ENCODE peak calls at places on chromosome 2, in eight cellular contexts. One of them, this sample, is unnamed.
A peak's percentile ranks its signal among the peaks of the same experiment; 100 is the strongest.

GRCh38 chr2:158904620-158905177 is 63.7 kb upstream of the TANC1 start:
- DNase-seq in suprapubic skin: no peak
- DNase-seq in cardiac fibroblast: no peak
- DNase-seq in fibroblast of villous mesenchyme: peak; percentile 23
- DNase-seq in WTC11: no peak
- DNase-seq in prostate gland: no peak
- DNase-seq in SK-N-SH: no peak
- DNase-seq in GM20000: no peak
- DNase-seq in this sample: peak; percentile 42

GRCh38 chr2:106551466-106552130 is 64.4 kb downstream of the CD8B2 start:
- DNase-seq in cardiac fibroblast: no peak
- DNase-seq in fibroblast of villous mesenchyme: no peak
- DNase-seq in prostate gland: no peak
- DNase-seq in GM20000: no peak
- DNase-seq in SK-N-SH: no peak
- DNase-seq in suprapubic skin: no peak
- DNase-seq in WTC11: no peak
- DNase-seq in this sample: no peak

GRCh38 chr2:75960134-75961009 is 249.7 kb upstream of the GCFC2 start:
- DNase-seq in fibroblast of villous mesenchyme: no peak
- DNase-seq in prostate gland: no peak
- DNase-seq in SK-N-SH: no peak
- DNase-seq in suprapubic skin: no peak
- DNase-seq in GM20000: no peak
- DNase-seq in WTC11: no peak
- DNase-seq in cardiac fibroblast: no peak
- DNase-seq in this sample: no peak

GRCh38 chr2:179536185-179536584 is 271.6 kb upstream of the SESTD1 start:
- DNase-seq in WTC11: no peak
- DNase-seq in fibroblast of villous mesenchyme: no peak
- DNase-seq in SK-N-SH: no peak
- DNase-seq in suprapubic skin: no peak
- DNase-seq in GM20000: no peak
- DNase-seq in prostate gland: no peak
- DNase-seq in cardiac fibroblast: peak; percentile 56
- DNase-seq in this sample: no peak

GRCh38 chr2:178943745-178944144 is 106.2 kb downstream of the CCDC141 start:
- DNase-seq in suprapubic skin: no peak
- DNase-seq in cardiac fibroblast: no peak
- DNase-seq in SK-N-SH: no peak
- DNase-seq in fibroblast of villous mesenchyme: no peak
- DNase-seq in WTC11: no peak
- DNase-seq in GM20000: no peak
- DNase-seq in prostate gland: no peak
- DNase-seq in this sample: no peak

GRCh38 chr2:102318437-102318836 is 7.1 kb downstream of the IL1RL1 start:
- DNase-seq in fibroblast of villous mesenchyme: no peak
- DNase-seq in cardiac fibroblast: no peak
- DNase-seq in GM20000: no peak
- DNase-seq in suprapubic skin: no peak
- DNase-seq in SK-N-SH: no peak
- DNase-seq in WTC11: no peak
- DNase-seq in prostate gland: no peak
- DNase-seq in this sample: no peak

GRCh38 chr2:47561906-47562305 is 158.9 kb downstream of the MSH2 start:
- DNase-seq in prostate gland: no peak
- DNase-seq in GM20000: no peak
- DNase-seq in fibroblast of villous mesenchyme: no peak
- DNase-seq in cardiac fibroblast: no peak
- DNase-seq in suprapubic skin: no peak
- DNase-seq in SK-N-SH: no peak
- DNase-seq in WTC11: no peak
- DNase-seq in this sample: no peak

GRCh38 chr2:43059183-43059897 is 167.1 kb downstream of the ZFP36L2 start:
- DNase-seq in suprapubic skin: peak; percentile 80
- DNase-seq in WTC11: no peak
- DNase-seq in cardiac fibroblast: peak; percentile 97
- DNase-seq in prostate gland: peak; percentile 56
- DNase-seq in fibroblast of villous mesenchyme: peak; percentile 94
- DNase-seq in GM20000: peak; percentile 54
- DNase-seq in SK-N-SH: peak; percentile 72
- DNase-seq in this sample: no peak

GRCh38 chr2:216064684-216065083 is 16.9 kb downstream of the PECR start:
- DNase-seq in WTC11: no peak
- DNase-seq in cardiac fibroblast: no peak
- DNase-seq in fibroblast of villous mesenchyme: no peak
- DNase-seq in SK-N-SH: no peak
- DNase-seq in suprapubic skin: no peak
- DNase-seq in GM20000: no peak
- DNase-seq in prostate gland: no peak
- DNase-seq in this sample: no peak

GRCh38 chr2:124049136-124049535 is 24.0 kb downstream of the CNTNAP5 start:
- DNase-seq in prostate gland: no peak
- DNase-seq in fibroblast of villous mesenchyme: no peak
- DNase-seq in suprapubic skin: no peak
- DNase-seq in WTC11: no peak
- DNase-seq in SK-N-SH: no peak
- DNase-seq in cardiac fibroblast: peak; percentile 14
- DNase-seq in GM20000: no peak
- DNase-seq in this sample: no peak

GRCh38 chr2:233011268-233012190 is 1.5 kb downstream of the NGEF start:
- DNase-seq in cardiac fibroblast: no peak
- DNase-seq in SK-N-SH: no peak
- DNase-seq in WTC11: no peak
- DNase-seq in GM20000: no peak
- DNase-seq in prostate gland: no peak
- DNase-seq in fibroblast of villous mesenchyme: no peak
- DNase-seq in suprapubic skin: no peak
- DNase-seq in this sample: no peak

GRCh38 chr2:215068399-215068798 is 70.0 kb downstream of the ABCA12 start:
- DNase-seq in SK-N-SH: no peak
- DNase-seq in prostate gland: no peak
- DNase-seq in GM20000: no peak
- DNase-seq in cardiac fibroblast: no peak
- DNase-seq in suprapubic skin: no peak
- DNase-seq in WTC11: no peak
- DNase-seq in fibroblast of villous mesenchyme: no peak
- DNase-seq in this sample: no peak

GRCh38 chr2:70354264-70354949 is 52.5 kb upstream of the FAM136A start:
- DNase-seq in WTC11: no peak
- DNase-seq in GM20000: no peak
- DNase-seq in prostate gland: no peak
- DNase-seq in fibroblast of villous mesenchyme: no peak
- DNase-seq in cardiac fibroblast: peak; percentile 67
- DNase-seq in SK-N-SH: no peak
- DNase-seq in suprapubic skin: no peak
- DNase-seq in this sample: no peak

GRCh38 chr2:221467610-221468009 is 104.5 kb downstream of the EPHA4 start:
- DNase-seq in SK-N-SH: no peak
- DNase-seq in WTC11: no peak
- DNase-seq in fibroblast of villous mesenchyme: peak; percentile 20
- DNase-seq in suprapubic skin: no peak
- DNase-seq in GM20000: no peak
- DNase-seq in cardiac fibroblast: peak; percentile 17
- DNase-seq in prostate gland: peak; percentile 47
- DNase-seq in this sample: no peak

GRCh38 chr2:100960688-100961087 is 41.4 kb upstream of the RPL31 start:
- DNase-seq in WTC11: no peak
- DNase-seq in SK-N-SH: no peak
- DNase-seq in suprapubic skin: no peak
- DNase-seq in prostate gland: no peak
- DNase-seq in GM20000: no peak
- DNase-seq in cardiac fibroblast: no peak
- DNase-seq in fibroblast of villous mesenchyme: no peak
- DNase-seq in this sample: no peak

GRCh38 chr2:27915191-27915590 is 24.7 kb downstream of the BABAM2 start:
- DNase-seq in SK-N-SH: no peak
- DNase-seq in prostate gland: peak; percentile 10
- DNase-seq in WTC11: no peak
- DNase-seq in cardiac fibroblast: no peak
- DNase-seq in fibroblast of villous mesenchyme: peak; percentile 66
- DNase-seq in suprapubic skin: no peak
- DNase-seq in GM20000: no peak
- DNase-seq in this sample: no peak

GRCh38 chr2:133975676-133976428 is 278.0 kb upstream of the MGAT5 start:
- DNase-seq in GM20000: no peak
- DNase-seq in fibroblast of villous mesenchyme: no peak
- DNase-seq in prostate gland: no peak
- DNase-seq in suprapubic skin: no peak
- DNase-seq in WTC11: no peak
- DNase-seq in SK-N-SH: no peak
- DNase-seq in cardiac fibroblast: no peak
- DNase-seq in this sample: no peak

GRCh38 chr2:156175946-156176345 is 156.6 kb downstream of the NR4A2 start:
- DNase-seq in WTC11: no peak
- DNase-seq in cardiac fibroblast: no peak
- DNase-seq in suprapubic skin: no peak
- DNase-seq in prostate gland: peak; percentile 36
- DNase-seq in fibroblast of villous mesenchyme: no peak
- DNase-seq in GM20000: no peak
- DNase-seq in SK-N-SH: no peak
- DNase-seq in this sample: no peak

GRCh38 chr2:232420463-232421188 is 14.0 kb downstream of the ALPG start:
- DNase-seq in fibroblast of villous mesenchyme: peak; percentile 16
- DNase-seq in prostate gland: peak; percentile 43
- DNase-seq in suprapubic skin: no peak
- DNase-seq in SK-N-SH: peak; percentile 66
- DNase-seq in WTC11: peak; percentile 61
- DNase-seq in GM20000: no peak
- DNase-seq in cardiac fibroblast: peak; percentile 7
- DNase-seq in this sample: peak; percentile 71

GRCh38 chr2:501130-501529 is 176.1 kb downstream of the TMEM18 start:
- DNase-seq in cardiac fibroblast: no peak
- DNase-seq in WTC11: no peak
- DNase-seq in prostate gland: no peak
- DNase-seq in GM20000: no peak
- DNase-seq in fibroblast of villous mesenchyme: no peak
- DNase-seq in SK-N-SH: peak; percentile 59
- DNase-seq in suprapubic skin: no peak
- DNase-seq in this sample: no peak
- TF ChIP-seq CTCF in cardiac fibroblast: no peak
- TF ChIP-seq CTCF in WTC11: no peak
- TF ChIP-seq CTCF in prostate gland: no peak
- TF ChIP-seq CTCF in GM20000: no peak
- TF ChIP-seq CTCF in fibroblast of villous mesenchyme: no peak
- TF ChIP-seq CTCF in SK-N-SH: no peak
- TF ChIP-seq CTCF in suprapubic skin: no peak
- TF ChIP-seq CTCF in this sample: no peak

GRCh38 chr2:97740590-97741182 is 27.3 kb downstream of the ZAP70 start:
- DNase-seq in GM20000: peak; percentile 87
- DNase-seq in fibroblast of villous mesenchyme: peak; percentile 29
- DNase-seq in SK-N-SH: peak; percentile 85
- DNase-seq in prostate gland: no peak
- DNase-seq in cardiac fibroblast: peak; percentile 27
- DNase-seq in suprapubic skin: no peak
- DNase-seq in WTC11: peak; percentile 74
- DNase-seq in this sample: peak; percentile 71
- TF ChIP-seq CTCF in GM20000: peak; percentile 76
- TF ChIP-seq CTCF in fibroblast of villous mesenchyme: peak; percentile 86
- TF ChIP-seq CTCF in SK-N-SH: peak; percentile 68
- TF ChIP-seq CTCF in prostate gland: peak; percentile 15
- TF ChIP-seq CTCF in cardiac fibroblast: peak; percentile 72
- TF ChIP-seq CTCF in suprapubic skin: peak; percentile 29
- TF ChIP-seq CTCF in WTC11: peak; percentile 86
- TF ChIP-seq CTCF in this sample: peak; percentile 74

GRCh38 chr2:10755621-10756020 is 34.2 kb downstream of the ATP6V1C2 start:
- DNase-seq in cardiac fibroblast: no peak
- DNase-seq in SK-N-SH: no peak
- DNase-seq in suprapubic skin: no peak
- DNase-seq in fibroblast of villous mesenchyme: no peak
- DNase-seq in GM20000: no peak
- DNase-seq in prostate gland: no peak
- DNase-seq in WTC11: no peak
- DNase-seq in this sample: no peak

GRCh38 chr2:10753876-10754275 is 32.4 kb downstream of the ATP6V1C2 start:
- DNase-seq in cardiac fibroblast: no peak
- DNase-seq in SK-N-SH: no peak
- DNase-seq in prostate gland: no peak
- DNase-seq in WTC11: no peak
- DNase-seq in GM20000: no peak
- DNase-seq in fibroblast of villous mesenchyme: no peak
- DNase-seq in suprapubic skin: no peak
- DNase-seq in this sample: no peak

GRCh38 chr2:10750610-10751009 is 29.2 kb downstream of the ATP6V1C2 start:
- DNase-seq in suprapubic skin: no peak
- DNase-seq in prostate gland: no peak
- DNase-seq in fibroblast of villous mesenchyme: no peak
- DNase-seq in cardiac fibroblast: peak; percentile 47
- DNase-seq in WTC11: no peak
- DNase-seq in SK-N-SH: no peak
- DNase-seq in GM20000: no peak
- DNase-seq in this sample: no peak

GRCh38 chr2:10753156-10753555 is 31.7 kb downstream of the ATP6V1C2 start:
- DNase-seq in cardiac fibroblast: no peak
- DNase-seq in SK-N-SH: no peak
- DNase-seq in fibroblast of villous mesenchyme: no peak
- DNase-seq in suprapubic skin: no peak
- DNase-seq in WTC11: no peak
- DNase-seq in prostate gland: no peak
- DNase-seq in GM20000: no peak
- DNase-seq in this sample: no peak

GRCh38 chr2:10752236-10752635 is 30.8 kb downstream of the ATP6V1C2 start:
- DNase-seq in WTC11: no peak
- DNase-seq in prostate gland: no peak
- DNase-seq in cardiac fibroblast: no peak
- DNase-seq in fibroblast of villous mesenchyme: no peak
- DNase-seq in GM20000: no peak
- DNase-seq in SK-N-SH: no peak
- DNase-seq in suprapubic skin: no peak
- DNase-seq in this sample: no peak
- TF ChIP-seq CTCF in WTC11: no peak
- TF ChIP-seq CTCF in prostate gland: no peak
- TF ChIP-seq CTCF in cardiac fibroblast: no peak
- TF ChIP-seq CTCF in fibroblast of villous mesenchyme: no peak
- TF ChIP-seq CTCF in GM20000: no peak
- TF ChIP-seq CTCF in SK-N-SH: no peak
- TF ChIP-seq CTCF in suprapubic skin: no peak
- TF ChIP-seq CTCF in this sample: no peak

DNA sequence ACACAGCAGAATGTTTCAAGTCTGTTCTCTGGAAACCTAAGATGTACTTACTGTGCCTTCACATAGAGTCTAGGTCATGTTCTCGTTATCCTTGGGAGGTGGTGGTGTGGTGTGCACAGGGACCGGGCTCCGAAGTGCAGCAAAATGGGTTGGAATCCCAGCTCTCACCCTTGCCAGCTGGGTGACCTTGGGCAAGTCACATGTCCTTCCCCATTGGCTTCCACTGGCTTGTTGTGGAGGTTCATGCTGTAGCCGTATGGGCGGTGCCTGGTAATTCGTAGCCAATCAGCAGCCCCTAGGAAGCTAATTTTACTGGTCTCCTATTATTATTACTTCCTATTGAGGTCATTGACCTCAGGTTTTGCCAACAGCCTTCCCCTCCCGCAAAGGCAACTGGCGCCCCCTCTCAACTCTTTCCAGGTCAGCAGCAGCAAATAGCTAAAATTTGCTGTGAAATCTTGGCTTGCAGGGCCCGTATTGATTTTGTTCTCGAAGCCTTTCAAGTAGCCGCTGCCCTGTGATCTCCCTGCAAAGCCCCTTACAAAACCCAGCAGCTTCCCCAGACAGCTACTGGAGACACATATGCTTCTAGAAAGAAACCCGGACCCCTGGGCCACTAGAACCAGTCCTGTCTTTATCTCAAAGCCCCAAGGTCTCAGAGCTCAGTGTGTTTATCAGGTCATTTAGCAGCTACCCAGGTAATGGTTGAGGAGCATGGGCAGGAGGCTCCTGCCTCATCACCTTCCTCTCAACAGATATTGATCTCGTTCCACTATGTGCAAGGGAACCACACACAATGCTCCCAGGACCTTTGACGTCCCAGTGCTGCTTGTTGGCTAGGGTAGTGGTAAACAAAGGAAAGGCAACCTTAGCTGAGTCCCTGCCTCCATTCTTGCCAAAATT is 66.5 kb upstream of the SLC1A4 start:
- DNase-seq in cardiac fibroblast: no peak
- DNase-seq in SK-N-SH: no peak
- DNase-seq in WTC11: peak; percentile 54
- DNase-seq in prostate gland: no peak
- DNase-seq in GM20000: no peak
- DNase-seq in fibroblast of villous mesenchyme: no peak
- DNase-seq in suprapubic skin: no peak
- DNase-seq in this sample: no peak
- TF ChIP-seq CTCF in cardiac fibroblast: no peak
- TF ChIP-seq CTCF in SK-N-SH: no peak
- TF ChIP-seq CTCF in WTC11: no peak
- TF ChIP-seq CTCF in prostate gland: no peak
- TF ChIP-seq CTCF in GM20000: no peak
- TF ChIP-seq CTCF in fibroblast of villous mesenchyme: no peak
- TF ChIP-seq CTCF in suprapubic skin: no peak
- TF ChIP-seq CTCF in this sample: no peak